ENCODE peak calls at places on chromosomes 5 and 9, in six cellular contexts. O is naive thymus-derived CD4-positive, alpha-beta T cell; V is trophoblast cell; Y is cardiac fibroblast; Q is amniotic epithelial cell; C is HT1080. X is an unnamed sample.
A peak's percentile ranks its signal among the peaks of the same experiment; 100 is the strongest.

GRCh38 chr9:82456621-82457020 is 468.0 kb downstream of the SPATA31D1 start:
- DNase-seq in O (no peak), V (no peak), Y (peak; percentile 54), Q (peak; percentile 4), C (peak; percentile 87), X (no peak)

GRCh38 chr5:154647760-154648143 is 107.4 kb upstream of the LARP1 start:
- DNase-seq in O (no peak), V (no peak), Y (peak; percentile 14), Q (peak; percentile 31), C (no peak), X (no peak)

GRCh38 chr5:112923148-112923917 is 1.3 kb upstream of the REEP5 start:
- DNase-seq in O (peak; percentile 69), V (peak; percentile 44), Y (no peak), Q (no peak), C (no peak), X (peak; percentile 64)

GRCh38 chr5:154371687-154372086 is 74.1 kb upstream of the SAP30L start:
- DNase-seq in O (no peak), V (no peak), Y (peak; percentile 95), Q (peak; percentile 99), C (peak; percentile 37), X (no peak)

GRCh38 chr5:171155621-171156020 is 153.4 kb upstream of the TLX3 start:
- DNase-seq in O (no peak), V (peak; percentile 31), Y (peak; percentile 68), Q (peak; percentile 73), C (peak; percentile 20), X (no peak)

GRCh38 chr5:178499352-178499751 is 90.8 kb downstream of the COL23A1 start:
- DNase-seq in O (no peak), V (no peak), Y (no peak), Q (no peak), C (no peak), X (no peak)

GRCh38 chr5:139822553-139823425 is 27.2 kb downstream of the PSD2 start:
- DNase-seq in O (no peak), V (no peak), Y (no peak), Q (no peak), C (no peak), X (no peak)

GRCh38 chr9:127805620-127806019 is 2.9 kb downstream of the FPGS start:
- DNase-seq in O (no peak), V (peak; percentile 35), Y (peak; percentile 47), Q (peak; percentile 37), C (no peak), X (no peak)

GRCh38 chr5:163338-163620 is 28.0 kb upstream of the LRRC14B start:
- DNase-seq in O (no peak), V (no peak), Y (no peak), Q (no peak), C (no peak), X (no peak)

GRCh38 chr5:83470920-83471404 is 582 bp upstream of the VCAN start:
- DNase-seq in O (no peak), V (no peak), Y (no peak), Q (no peak), C (no peak), X (no peak)

X was measured in naive thymus-derived CD8-positive, alpha-beta T cell.